ENCODE peak calls at places on chromosomes 4 and X, in ten cellular contexts. B, Q, O, N, E, Y, S, J, H and A are unnamed samples.

GRCh38 chrX:29627833-29628232 is 587.5 kb upstream of the MAGEB2 start:
- DNase-seq in B (no peak), Q (no peak), O (peak), N (no peak), E (no peak), Y (peak), S (no peak), J (no peak), H (no peak), A (no peak)

GRCh38 chr4:3462321-3462789 is 751 bp upstream of the DOK7 start:
- DNase-seq in B (no peak), Q (no peak), O (no peak), N (no peak), E (no peak), Y (no peak), S (no peak), J (no peak), H (no peak), A (no peak)

GRCh38 chrX:23766650-23767551 is 16.1 kb upstream of the SAT1 start:
- DNase-seq in B (no peak), Q (peak), O (no peak), N (no peak), E (no peak), Y (no peak), S (no peak), J (no peak), H (no peak), A (no peak)

GRCh38 chr4:25884040-25884788 is 21.4 kb upstream of the SEL1L3 start:
- DNase-seq in B (no peak), Q (no peak), O (peak), N (no peak), E (no peak), Y (peak), S (peak), J (no peak), H (no peak), A (no peak)

GRCh38 chr4:94917146-94917545 is 159.4 kb downstream of the BMPR1B start:
- DNase-seq in B (no peak), Q (no peak), O (no peak), N (no peak), E (no peak), Y (no peak), S (no peak), J (no peak), H (no peak), A (no peak)

GRCh38 chrX:48278958-48279357 is 23.8 kb downstream of the SSX1 start:
- DNase-seq in B (no peak), Q (peak), O (peak), N (no peak), E (no peak), Y (peak), S (peak), J (peak), H (no peak), A (no peak)

GRCh38 chr4:39042365-39042764 is 10.2 kb upstream of the TMEM156 start:
- DNase-seq in B (no peak), Q (no peak), O (peak), N (no peak), E (no peak), Y (no peak), S (no peak), J (no peak), H (no peak), A (no peak)

GRCh38 chrX:32530802-32531403 is 680.4 kb downstream of the DMD start:
- DNase-seq in B (peak), Q (peak), O (peak), N (no peak), E (no peak), Y (peak), S (peak), J (peak), H (no peak), A (no peak)

GRCh38 chrX:136572030-136572429 is 40.0 kb downstream of the VGLL1 start:
- DNase-seq in B (no peak), Q (no peak), O (no peak), N (no peak), E (no peak), Y (peak), S (peak), J (no peak), H (no peak), A (no peak)

GRCh38 chrX:47361538-47362511 is 8.6 kb upstream of the ZNF157 start:
- DNase-seq in B (peak), Q (peak), O (peak), N (peak), E (no peak), Y (peak), S (peak), J (peak), H (no peak), A (peak)

GRCh38 chrX:131752493-131753198 is 208.8 kb downstream of the OR13H1 start:
- DNase-seq in B (peak), Q (no peak), O (peak), N (peak), E (peak), Y (peak), S (no peak), J (no peak), H (peak), A (no peak)